ENCODE peak calls at places on chromosome 15, in eight cellular contexts. One of them, this sample, is unnamed.

GRCh38 chr15:39213385-39213840 is 367.5 kb upstream of the THBS1 start:
- DNase-seq in GM12892: no peak
- DNase-seq in breast epithelium: peak
- DNase-seq in transverse colon: no peak
- DNase-seq in stomach: peak
- DNase-seq in suprapubic skin: no peak
- DNase-seq in K562: peak
- DNase-seq in HepG2: peak
- DNase-seq in this sample: peak

GRCh38 chr15:78841307-78841706 is 30.0 kb upstream of the ADAMTS7 start:
- DNase-seq in stomach: no peak
- DNase-seq in K562: no peak
- DNase-seq in HepG2: no peak
- DNase-seq in GM12892: no peak
- DNase-seq in suprapubic skin: peak
- DNase-seq in transverse colon: no peak
- DNase-seq in breast epithelium: no peak
- DNase-seq in this sample: no peak

GRCh38 chr15:80090879-80091503 is 31.5 kb downstream of the ZFAND6 start:
- DNase-seq in transverse colon: no peak
- DNase-seq in breast epithelium: no peak
- DNase-seq in K562: no peak
- DNase-seq in suprapubic skin: no peak
- DNase-seq in stomach: no peak
- DNase-seq in HepG2: no peak
- DNase-seq in GM12892: no peak
- DNase-seq in this sample: no peak

GRCh38 chr15:25658560-25658959 is 204.6 kb downstream of the ATP10A start:
- DNase-seq in transverse colon: no peak
- DNase-seq in stomach: no peak
- DNase-seq in K562: no peak
- DNase-seq in GM12892: no peak
- DNase-seq in breast epithelium: no peak
- DNase-seq in suprapubic skin: no peak
- DNase-seq in HepG2: no peak
- DNase-seq in this sample: no peak

GRCh38 chr15:65870889-65871533 is 1.7 kb downstream of the RAB11A start:
- DNase-seq in breast epithelium: no peak
- DNase-seq in GM12892: peak
- DNase-seq in suprapubic skin: no peak
- DNase-seq in transverse colon: no peak
- DNase-seq in stomach: no peak
- DNase-seq in K562: peak
- DNase-seq in HepG2: peak
- DNase-seq in this sample: no peak

GRCh38 chr15:43958894-43959330 is 132.1 kb downstream of the WDR76 start:
- DNase-seq in suprapubic skin: no peak
- DNase-seq in HepG2: no peak
- DNase-seq in K562: no peak
- DNase-seq in stomach: no peak
- DNase-seq in breast epithelium: no peak
- DNase-seq in GM12892: no peak
- DNase-seq in transverse colon: no peak
- DNase-seq in this sample: no peak

GRCh38 chr15:90264649-90265048 is 823 bp upstream of the NGRN start:
- DNase-seq in stomach: peak
- DNase-seq in breast epithelium: no peak
- DNase-seq in suprapubic skin: no peak
- DNase-seq in HepG2: peak
- DNase-seq in K562: no peak
- DNase-seq in GM12892: no peak
- DNase-seq in transverse colon: peak
- DNase-seq in this sample: no peak

GRCh38 chr15:91974321-91974720 is 120.8 kb downstream of the SLCO3A1 start:
- DNase-seq in HepG2: no peak
- DNase-seq in stomach: no peak
- DNase-seq in K562: no peak
- DNase-seq in suprapubic skin: no peak
- DNase-seq in breast epithelium: no peak
- DNase-seq in transverse colon: no peak
- DNase-seq in GM12892: no peak
- DNase-seq in this sample: no peak

GRCh38 chr15:26020871-26021270 is 157.7 kb upstream of the ATP10A start:
- DNase-seq in K562: no peak
- DNase-seq in GM12892: no peak
- DNase-seq in breast epithelium: no peak
- DNase-seq in stomach: no peak
- DNase-seq in transverse colon: no peak
- DNase-seq in suprapubic skin: no peak
- DNase-seq in HepG2: no peak
- DNase-seq in this sample: no peak

GRCh38 chr15:42549052-42549491 is 434 bp downstream of the HAUS2 start:
- DNase-seq in K562: peak
- DNase-seq in GM12892: peak
- DNase-seq in HepG2: peak
- DNase-seq in breast epithelium: no peak
- DNase-seq in transverse colon: peak
- DNase-seq in suprapubic skin: no peak
- DNase-seq in stomach: no peak
- DNase-seq in this sample: no peak

GRCh38 chr15:59516655-59517461 is 78.9 kb downstream of the FAM81A start:
- DNase-seq in HepG2: no peak
- DNase-seq in K562: no peak
- DNase-seq in GM12892: no peak
- DNase-seq in transverse colon: no peak
- DNase-seq in stomach: no peak
- DNase-seq in suprapubic skin: no peak
- DNase-seq in breast epithelium: no peak
- DNase-seq in this sample: no peak

GRCh38 chr15:34122771-34123183 is 20.9 kb downstream of the PGBD4 start:
- DNase-seq in stomach: no peak
- DNase-seq in HepG2: peak
- DNase-seq in GM12892: no peak
- DNase-seq in breast epithelium: no peak
- DNase-seq in suprapubic skin: no peak
- DNase-seq in K562: no peak
- DNase-seq in transverse colon: no peak
- DNase-seq in this sample: no peak

GRCh38 chr15:69224383-69224782 is 63.9 kb downstream of the GLCE start:
- DNase-seq in suprapubic skin: no peak
- DNase-seq in GM12892: no peak
- DNase-seq in breast epithelium: no peak
- DNase-seq in transverse colon: peak
- DNase-seq in stomach: peak
- DNase-seq in HepG2: peak
- DNase-seq in K562: no peak
- DNase-seq in this sample: no peak

GRCh38 chr15:59917504-59918157 is 86.5 kb upstream of the FOXB1 start:
- DNase-seq in breast epithelium: no peak
- DNase-seq in HepG2: peak
- DNase-seq in GM12892: peak
- DNase-seq in suprapubic skin: no peak
- DNase-seq in stomach: peak
- DNase-seq in transverse colon: peak
- DNase-seq in K562: peak
- DNase-seq in this sample: peak

GRCh38 chr15:81575436-81576123 is 201.6 kb upstream of the TMC3 start:
- DNase-seq in GM12892: no peak
- DNase-seq in HepG2: no peak
- DNase-seq in K562: peak
- DNase-seq in suprapubic skin: no peak
- DNase-seq in breast epithelium: no peak
- DNase-seq in stomach: no peak
- DNase-seq in transverse colon: no peak
- DNase-seq in this sample: no peak

GRCh38 chr15:91535856-91536500 is 317.5 kb upstream of the SLCO3A1 start:
- DNase-seq in suprapubic skin: no peak
- DNase-seq in GM12892: no peak
- DNase-seq in transverse colon: no peak
- DNase-seq in HepG2: no peak
- DNase-seq in K562: no peak
- DNase-seq in breast epithelium: no peak
- DNase-seq in stomach: no peak
- DNase-seq in this sample: peak

GRCh38 chr15:85694086-85694485 is 100.6 kb downstream of the KLHL25 start:
- DNase-seq in suprapubic skin: no peak
- DNase-seq in stomach: no peak
- DNase-seq in breast epithelium: no peak
- DNase-seq in HepG2: no peak
- DNase-seq in GM12892: no peak
- DNase-seq in K562: no peak
- DNase-seq in transverse colon: no peak
- DNase-seq in this sample: no peak
- TF ChIP-seq POLR2A in suprapubic skin: no peak
- TF ChIP-seq POLR2A in stomach: no peak
- TF ChIP-seq POLR2A in breast epithelium: no peak
- TF ChIP-seq POLR2A in HepG2: no peak
- TF ChIP-seq POLR2A in GM12892: no peak
- TF ChIP-seq POLR2A in K562: no peak
- TF ChIP-seq POLR2A in transverse colon: no peak
- TF ChIP-seq POLR2A in this sample: no peak

GRCh38 chr15:85542895-85543331 is 162.5 kb downstream of the AKAP13 start:
- DNase-seq in transverse colon: no peak
- DNase-seq in stomach: no peak
- DNase-seq in breast epithelium: no peak
- DNase-seq in HepG2: no peak
- DNase-seq in suprapubic skin: no peak
- DNase-seq in K562: no peak
- DNase-seq in GM12892: no peak
- DNase-seq in this sample: no peak

GRCh38 chr15:85542488-85542887 is 162.1 kb downstream of the AKAP13 start:
- DNase-seq in breast epithelium: no peak
- DNase-seq in stomach: no peak
- DNase-seq in K562: no peak
- DNase-seq in HepG2: no peak
- DNase-seq in transverse colon: no peak
- DNase-seq in suprapubic skin: no peak
- DNase-seq in GM12892: no peak
- DNase-seq in this sample: no peak

GRCh38 chr15:85545185-85545584 is 164.8 kb downstream of the AKAP13 start:
- DNase-seq in GM12892: no peak
- DNase-seq in K562: no peak
- DNase-seq in breast epithelium: no peak
- DNase-seq in transverse colon: no peak
- DNase-seq in HepG2: no peak
- DNase-seq in stomach: no peak
- DNase-seq in suprapubic skin: no peak
- DNase-seq in this sample: no peak

GRCh38 chr15:85541744-85542143 is 161.3 kb downstream of the AKAP13 start:
- DNase-seq in GM12892: no peak
- DNase-seq in breast epithelium: no peak
- DNase-seq in suprapubic skin: no peak
- DNase-seq in transverse colon: no peak
- DNase-seq in K562: no peak
- DNase-seq in stomach: no peak
- DNase-seq in HepG2: no peak
- DNase-seq in this sample: no peak

DNA sequence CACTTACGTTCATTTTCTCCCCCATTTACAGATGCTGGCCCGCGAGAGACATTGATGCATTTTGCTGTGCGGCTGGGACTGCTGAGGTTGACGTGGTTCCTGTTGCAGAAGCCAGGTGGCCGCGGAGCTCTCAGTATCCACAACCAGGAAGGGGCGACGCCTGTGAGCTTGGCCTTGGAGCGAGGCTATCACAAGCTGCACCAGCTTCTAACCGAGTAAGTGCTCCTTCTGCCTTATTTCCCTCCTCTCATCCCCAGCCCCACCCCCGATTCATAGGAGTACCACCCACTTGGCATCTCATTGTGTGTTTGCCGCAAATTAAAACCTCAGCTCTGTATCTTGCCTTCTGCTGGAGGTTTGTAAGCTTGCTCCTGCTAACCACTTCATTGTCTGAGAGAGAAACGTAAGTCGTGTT is 163.3 kb downstream of the AKAP13 start:
- DNase-seq in suprapubic skin: peak
- DNase-seq in breast epithelium: peak
- DNase-seq in HepG2: no peak
- DNase-seq in transverse colon: peak
- DNase-seq in K562: no peak
- DNase-seq in GM12892: no peak
- DNase-seq in stomach: peak
- DNase-seq in this sample: peak
- TF ChIP-seq POLR2AphosphoS5 in suprapubic skin: no peak
- TF ChIP-seq POLR2AphosphoS5 in breast epithelium: no peak
- TF ChIP-seq POLR2AphosphoS5 in HepG2: no peak
- TF ChIP-seq POLR2AphosphoS5 in transverse colon: peak
- TF ChIP-seq POLR2AphosphoS5 in K562: no peak
- TF ChIP-seq POLR2AphosphoS5 in GM12892: no peak
- TF ChIP-seq POLR2AphosphoS5 in stomach: peak
- TF ChIP-seq POLR2AphosphoS5 in this sample: no peak

DNA sequence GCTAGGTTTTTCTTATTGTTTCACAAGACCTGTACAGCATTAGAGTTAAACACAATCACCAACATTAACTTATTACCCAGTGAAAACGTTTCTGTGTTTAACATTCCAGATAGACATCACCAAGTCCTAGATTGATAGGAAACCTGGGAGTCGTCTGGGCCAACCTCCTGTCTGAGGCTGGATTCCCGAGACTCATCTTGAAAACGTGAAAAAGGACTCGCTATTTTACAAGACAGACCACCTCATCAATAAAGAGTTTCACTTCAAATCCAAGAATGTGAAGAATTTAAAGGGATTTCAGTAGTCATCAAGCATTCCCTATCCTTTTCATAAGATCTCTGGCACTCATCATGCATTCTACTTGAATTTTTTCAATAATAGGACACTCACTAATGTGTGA is 626.6 kb downstream of the MCTP2 start:
- DNase-seq in GM12892: no peak
- DNase-seq in breast epithelium: no peak
- DNase-seq in stomach: no peak
- DNase-seq in HepG2: no peak
- DNase-seq in transverse colon: no peak
- DNase-seq in suprapubic skin: no peak
- DNase-seq in K562: peak
- DNase-seq in this sample: no peak
- TF ChIP-seq POLR2A in GM12892: no peak
- TF ChIP-seq POLR2A in breast epithelium: no peak
- TF ChIP-seq POLR2A in stomach: no peak
- TF ChIP-seq POLR2A in HepG2: no peak
- TF ChIP-seq POLR2A in transverse colon: no peak
- TF ChIP-seq POLR2A in suprapubic skin: no peak
- TF ChIP-seq POLR2A in K562: no peak
- TF ChIP-seq POLR2A in this sample: no peak

GRCh38 chr15:67063689-67064606 is 1.5 kb upstream of the SMAD3 start:
- DNase-seq in transverse colon: peak
- DNase-seq in GM12892: no peak
- DNase-seq in stomach: peak
- DNase-seq in K562: peak
- DNase-seq in breast epithelium: no peak
- DNase-seq in suprapubic skin: no peak
- DNase-seq in HepG2: peak
- DNase-seq in this sample: peak
- TF ChIP-seq POLR2AphosphoS5 in transverse colon: peak
- TF ChIP-seq POLR2AphosphoS5 in GM12892: no peak
- TF ChIP-seq POLR2AphosphoS5 in stomach: no peak
- TF ChIP-seq POLR2AphosphoS5 in K562: peak
- TF ChIP-seq POLR2AphosphoS5 in breast epithelium: no peak
- TF ChIP-seq POLR2AphosphoS5 in suprapubic skin: no peak
- TF ChIP-seq POLR2AphosphoS5 in HepG2: peak
- TF ChIP-seq POLR2AphosphoS5 in this sample: no peak

GRCh38 chr15:88913017-88913849 is at the start of gene MFGE8:
- DNase-seq in suprapubic skin: peak
- DNase-seq in breast epithelium: peak
- DNase-seq in K562: peak
- DNase-seq in GM12892: peak
- DNase-seq in stomach: peak
- DNase-seq in HepG2: peak
- DNase-seq in transverse colon: peak
- DNase-seq in this sample: peak
- TF ChIP-seq POLR2A in suprapubic skin: peak
- TF ChIP-seq POLR2A in breast epithelium: no peak
- TF ChIP-seq POLR2A in K562: peak
- TF ChIP-seq POLR2A in GM12892: no peak
- TF ChIP-seq POLR2A in stomach: no peak
- TF ChIP-seq POLR2A in HepG2: no peak
- TF ChIP-seq POLR2A in transverse colon: peak
- TF ChIP-seq POLR2A in this sample: peak

This sample was measured in H1.